ENCODE peak calls at places on chromosome 21, in nine cellular contexts. X is AG09309, J is NCI-H1092, S is nucleus accumbens, F is HEK293T, M is GM13976, Y is RWPE1, K is keratinocyte, Q is esophagus muscularis mucosa. T is an unnamed sample.

GRCh38 chr21:29295066-29295650 is 3.6 kb upstream of the BACH1 start:
- DNase-seq in X (no peak), J (no peak), S (no peak), F (no peak), M (no peak), Y (no peak), K (no peak), Q (peak; percentile 37), T (no peak)

GRCh38 chr21:21714396-21714795 is 716.2 kb downstream of the NCAM2 start:
- DNase-seq in X (no peak), J (no peak), S (no peak), F (no peak), M (no peak), Y (no peak), K (no peak), Q (no peak), T (no peak)

GRCh38 chr21:42833439-42833815 is 45.9 kb downstream of the WDR4 start:
- DNase-seq in X (no peak), J (no peak), S (no peak), F (peak; percentile 70), M (peak; percentile 68), Y (no peak), K (no peak), Q (no peak), T (no peak)

GRCh38 chr21:45643021-45643980 is at the start of gene PCBP3:
- DNase-seq in X (peak; percentile 45), J (peak; percentile 98), S (peak; percentile 96), F (peak; percentile 100), M (peak; percentile 97), Y (peak; percentile 94), K (peak; percentile 55), Q (peak; percentile 99), T (peak; percentile 98)

GRCh38 chr21:46667191-46667734 is 31.8 kb downstream of the PRMT2 start:
- DNase-seq in X (no peak), J (no peak), S (no peak), F (no peak), M (peak; percentile 62), Y (peak; percentile 34), K (no peak), Q (no peak), T (no peak)

GRCh38 chr21:36932417-36932816 is 34.1 kb downstream of the HLCS start:
- DNase-seq in X (no peak), J (no peak), S (no peak), F (no peak), M (no peak), Y (no peak), K (no peak), Q (no peak), T (no peak)

GRCh38 chr21:32869459-32869858 is 97.9 kb upstream of the PAXBP1 start:
- DNase-seq in X (no peak), J (no peak), S (no peak), F (no peak), M (no peak), Y (no peak), K (no peak), Q (peak; percentile 50), T (no peak)

GRCh38 chr21:15495965-15496364 is 233.8 kb upstream of the USP25 start:
- DNase-seq in X (no peak), J (no peak), S (no peak), F (no peak), M (no peak), Y (no peak), K (no peak), Q (no peak), T (no peak)

GRCh38 chr21:43881918-43882317 is 16.9 kb downstream of the AGPAT3 start:
- DNase-seq in X (no peak), J (no peak), S (no peak), F (no peak), M (no peak), Y (no peak), K (no peak), Q (no peak), T (no peak)

GRCh38 chr21:38806153-38806941 is 618 bp downstream of the ETS2 start:
- DNase-seq in X (no peak), J (no peak), S (no peak), F (no peak), M (peak; percentile 59), Y (no peak), K (no peak), Q (no peak), T (peak; percentile 62)

GRCh38 chr21:25573409-25574206 is 33.7 kb downstream of the MRPL39 start:
- DNase-seq in X (peak; percentile 68), J (no peak), S (peak; percentile 26), F (peak; percentile 19), M (no peak), Y (peak; percentile 75), K (peak; percentile 45), Q (no peak), T (no peak)

GRCh38 chr21:34885636-34886553 is 163.2 kb downstream of the RUNX1 start:
- DNase-seq in X (no peak), J (no peak), S (no peak), F (no peak), M (peak; percentile 21), Y (no peak), K (no peak), Q (peak; percentile 87), T (no peak)

GRCh38 chr21:32426066-32426465 is 13.6 kb downstream of the EVA1C start:
- DNase-seq in X (no peak), J (no peak), S (no peak), F (no peak), M (no peak), Y (peak; percentile 46), K (no peak), Q (no peak), T (no peak)

GRCh38 chr21:17813353-17813752 is 5.8 kb downstream of the C21orf91 start:
- DNase-seq in X (no peak), J (no peak), S (no peak), F (no peak), M (no peak), Y (no peak), K (no peak), Q (no peak), T (no peak)

GRCh38 chr21:43467785-43468184 is 40.9 kb upstream of the SIK1 start:
- DNase-seq in X (no peak), J (no peak), S (no peak), F (no peak), M (no peak), Y (no peak), K (no peak), Q (no peak), T (no peak)

GRCh38 chr21:36722370-36723368 is 23.8 kb downstream of the SIM2 start:
- DNase-seq in X (no peak), J (no peak), S (no peak), F (no peak), M (no peak), Y (no peak), K (no peak), Q (no peak), T (no peak)

GRCh38 chr21:45505416-45506021 is 36.7 kb downstream of the SLC19A1 start:
- DNase-seq in X (no peak), J (no peak), S (no peak), F (no peak), M (no peak), Y (no peak), K (no peak), Q (no peak), T (no peak)

GRCh38 chr21:45825209-45825602 is 156.4 kb upstream of the COL6A1 start:
- DNase-seq in X (no peak), J (no peak), S (no peak), F (no peak), M (no peak), Y (no peak), K (no peak), Q (no peak), T (peak; percentile 22)

GRCh38 chr21:36021251-36021837 is 39.0 kb downstream of the SETD4 start:
- DNase-seq in X (no peak), J (no peak), S (no peak), F (no peak), M (peak; percentile 61), Y (no peak), K (no peak), Q (no peak), T (no peak)

GRCh38 chr21:18803624-18804023 is 400.0 kb upstream of the TMPRSS15 start:
- DNase-seq in X (no peak), J (no peak), S (no peak), F (no peak), M (no peak), Y (no peak), K (no peak), Q (no peak), T (no peak)

GRCh38 chr21:17668479-17668878 is 55.8 kb upstream of the BTG3 start:
- DNase-seq in X (no peak), J (no peak), S (no peak), F (no peak), M (no peak), Y (no peak), K (no peak), Q (no peak), T (no peak)

GRCh38 chr21:44648557-44649311 is 2.5 kb downstream of the KRTAP10-11 start:
- DNase-seq in X (no peak), J (no peak), S (no peak), F (no peak), M (no peak), Y (no peak), K (no peak), Q (peak; percentile 84), T (no peak)

GRCh38 chr21:42716074-42716473 is 62.7 kb downstream of the PDE9A start:
- DNase-seq in X (no peak), J (no peak), S (no peak), F (no peak), M (no peak), Y (no peak), K (no peak), Q (no peak), T (no peak)